ENCODE peak calls at places on chromosomes 6 and 20, in ten cellular contexts. One of them, this sample, is unnamed.

GRCh38 chr6:119627908-119628669 is 278.5 kb upstream of the MAN1A1 start:
- DNase-seq in OCI-LY7: no peak
- DNase-seq in tibial nerve: no peak
- DNase-seq in body of pancreas: peak
- DNase-seq in PC-3: peak
- DNase-seq in heart right ventricle: no peak
- DNase-seq in CD4-positive, CD25-positive, alpha-beta regulatory T cell: no peak
- DNase-seq in ascending aorta: no peak
- DNase-seq in sigmoid colon: no peak
- DNase-seq in heart left ventricle: no peak
- DNase-seq in this sample: no peak

GRCh38 chr20:58611236-58612020 is 39.7 kb upstream of the STX16 start:
- DNase-seq in OCI-LY7: no peak
- DNase-seq in tibial nerve: no peak
- DNase-seq in body of pancreas: no peak
- DNase-seq in PC-3: peak
- DNase-seq in heart right ventricle: no peak
- DNase-seq in CD4-positive, CD25-positive, alpha-beta regulatory T cell: no peak
- DNase-seq in ascending aorta: no peak
- DNase-seq in sigmoid colon: no peak
- DNase-seq in heart left ventricle: peak
- DNase-seq in this sample: no peak

GRCh38 chr6:144265061-144265357 is 20.1 kb upstream of the UTRN start:
- DNase-seq in OCI-LY7: no peak
- DNase-seq in tibial nerve: no peak
- DNase-seq in body of pancreas: peak
- DNase-seq in PC-3: no peak
- DNase-seq in heart right ventricle: no peak
- DNase-seq in CD4-positive, CD25-positive, alpha-beta regulatory T cell: no peak
- DNase-seq in ascending aorta: no peak
- DNase-seq in sigmoid colon: no peak
- DNase-seq in heart left ventricle: no peak
- DNase-seq in this sample: no peak

GRCh38 chr20:39911497-39911896 is 777.5 kb downstream of the MAFB start:
- DNase-seq in OCI-LY7: no peak
- DNase-seq in tibial nerve: no peak
- DNase-seq in body of pancreas: no peak
- DNase-seq in PC-3: no peak
- DNase-seq in heart right ventricle: no peak
- DNase-seq in CD4-positive, CD25-positive, alpha-beta regulatory T cell: no peak
- DNase-seq in ascending aorta: no peak
- DNase-seq in sigmoid colon: no peak
- DNase-seq in heart left ventricle: no peak
- DNase-seq in this sample: no peak

GRCh38 chr6:30322527-30323501 is 3.9 kb upstream of the TRIM39 start:
- DNase-seq in OCI-LY7: no peak
- DNase-seq in tibial nerve: no peak
- DNase-seq in body of pancreas: no peak
- DNase-seq in PC-3: peak
- DNase-seq in heart right ventricle: no peak
- DNase-seq in CD4-positive, CD25-positive, alpha-beta regulatory T cell: no peak
- DNase-seq in ascending aorta: no peak
- DNase-seq in sigmoid colon: no peak
- DNase-seq in heart left ventricle: no peak
- DNase-seq in this sample: no peak

GRCh38 chr6:47007657-47008396 is 34.3 kb downstream of the ADGRF1 start:
- DNase-seq in OCI-LY7: no peak
- DNase-seq in tibial nerve: no peak
- DNase-seq in body of pancreas: no peak
- DNase-seq in PC-3: no peak
- DNase-seq in heart right ventricle: no peak
- DNase-seq in CD4-positive, CD25-positive, alpha-beta regulatory T cell: no peak
- DNase-seq in ascending aorta: no peak
- DNase-seq in sigmoid colon: no peak
- DNase-seq in heart left ventricle: no peak
- DNase-seq in this sample: no peak

GRCh38 chr20:50092436-50092835 is 20.5 kb downstream of the UBE2V1 start:
- DNase-seq in OCI-LY7: no peak
- DNase-seq in tibial nerve: no peak
- DNase-seq in body of pancreas: no peak
- DNase-seq in PC-3: no peak
- DNase-seq in heart right ventricle: no peak
- DNase-seq in CD4-positive, CD25-positive, alpha-beta regulatory T cell: no peak
- DNase-seq in ascending aorta: no peak
- DNase-seq in sigmoid colon: no peak
- DNase-seq in heart left ventricle: no peak
- DNase-seq in this sample: no peak

GRCh38 chr6:129251669-129252376 is 368.9 kb downstream of the LAMA2 start:
- DNase-seq in OCI-LY7: peak
- DNase-seq in tibial nerve: no peak
- DNase-seq in body of pancreas: peak
- DNase-seq in PC-3: peak
- DNase-seq in heart right ventricle: peak
- DNase-seq in CD4-positive, CD25-positive, alpha-beta regulatory T cell: peak
- DNase-seq in ascending aorta: no peak
- DNase-seq in sigmoid colon: no peak
- DNase-seq in heart left ventricle: no peak
- DNase-seq in this sample: peak

GRCh38 chr6:43493833-43494232 is 16.3 kb downstream of the LRRC73 start:
- DNase-seq in OCI-LY7: no peak
- DNase-seq in tibial nerve: no peak
- DNase-seq in body of pancreas: no peak
- DNase-seq in PC-3: no peak
- DNase-seq in heart right ventricle: no peak
- DNase-seq in CD4-positive, CD25-positive, alpha-beta regulatory T cell: no peak
- DNase-seq in ascending aorta: no peak
- DNase-seq in sigmoid colon: no peak
- DNase-seq in heart left ventricle: no peak
- DNase-seq in this sample: no peak

GRCh38 chr20:58661298-58662141 is 10.4 kb downstream of the STX16 start:
- DNase-seq in OCI-LY7: peak
- DNase-seq in tibial nerve: no peak
- DNase-seq in body of pancreas: no peak
- DNase-seq in PC-3: no peak
- DNase-seq in heart right ventricle: no peak
- DNase-seq in CD4-positive, CD25-positive, alpha-beta regulatory T cell: peak
- DNase-seq in ascending aorta: no peak
- DNase-seq in sigmoid colon: no peak
- DNase-seq in heart left ventricle: no peak
- DNase-seq in this sample: no peak

GRCh38 chr20:4605166-4605565 is 116.5 kb upstream of the PRND start:
- DNase-seq in OCI-LY7: no peak
- DNase-seq in tibial nerve: no peak
- DNase-seq in body of pancreas: no peak
- DNase-seq in PC-3: no peak
- DNase-seq in heart right ventricle: no peak
- DNase-seq in CD4-positive, CD25-positive, alpha-beta regulatory T cell: no peak
- DNase-seq in ascending aorta: no peak
- DNase-seq in sigmoid colon: no peak
- DNase-seq in heart left ventricle: no peak
- DNase-seq in this sample: no peak

GRCh38 chr6:137182654-137183073 is 9.2 kb upstream of the IL22RA2 start:
- DNase-seq in OCI-LY7: no peak
- DNase-seq in tibial nerve: no peak
- DNase-seq in body of pancreas: no peak
- DNase-seq in PC-3: no peak
- DNase-seq in heart right ventricle: no peak
- DNase-seq in CD4-positive, CD25-positive, alpha-beta regulatory T cell: no peak
- DNase-seq in ascending aorta: no peak
- DNase-seq in sigmoid colon: no peak
- DNase-seq in heart left ventricle: no peak
- DNase-seq in this sample: no peak

GRCh38 chr20:17590245-17590644 is 20.4 kb downstream of the DSTN start:
- DNase-seq in OCI-LY7: no peak
- DNase-seq in tibial nerve: no peak
- DNase-seq in body of pancreas: no peak
- DNase-seq in PC-3: no peak
- DNase-seq in heart right ventricle: no peak
- DNase-seq in CD4-positive, CD25-positive, alpha-beta regulatory T cell: no peak
- DNase-seq in ascending aorta: no peak
- DNase-seq in sigmoid colon: no peak
- DNase-seq in heart left ventricle: no peak
- DNase-seq in this sample: no peak

GRCh38 chr20:38969708-38970107 is 7.6 kb downstream of the DHX35 start:
- DNase-seq in OCI-LY7: no peak
- DNase-seq in tibial nerve: no peak
- DNase-seq in body of pancreas: no peak
- DNase-seq in PC-3: no peak
- DNase-seq in heart right ventricle: no peak
- DNase-seq in CD4-positive, CD25-positive, alpha-beta regulatory T cell: no peak
- DNase-seq in ascending aorta: no peak
- DNase-seq in sigmoid colon: no peak
- DNase-seq in heart left ventricle: no peak
- DNase-seq in this sample: no peak

GRCh38 chr6:53524455-53524815 is 20.5 kb downstream of the GCLC start:
- DNase-seq in OCI-LY7: no peak
- DNase-seq in tibial nerve: no peak
- DNase-seq in body of pancreas: no peak
- DNase-seq in PC-3: peak
- DNase-seq in heart right ventricle: no peak
- DNase-seq in CD4-positive, CD25-positive, alpha-beta regulatory T cell: no peak
- DNase-seq in ascending aorta: no peak
- DNase-seq in sigmoid colon: no peak
- DNase-seq in heart left ventricle: no peak
- DNase-seq in this sample: no peak

GRCh38 chr6:66390393-66390792 is 683.4 kb upstream of the EYS start:
- DNase-seq in OCI-LY7: no peak
- DNase-seq in tibial nerve: no peak
- DNase-seq in body of pancreas: no peak
- DNase-seq in PC-3: no peak
- DNase-seq in heart right ventricle: no peak
- DNase-seq in CD4-positive, CD25-positive, alpha-beta regulatory T cell: no peak
- DNase-seq in ascending aorta: no peak
- DNase-seq in sigmoid colon: no peak
- DNase-seq in heart left ventricle: no peak
- DNase-seq in this sample: no peak

GRCh38 chr6:154386848-154387717 is 30.5 kb upstream of the IPCEF1 start:
- DNase-seq in OCI-LY7: no peak
- DNase-seq in tibial nerve: no peak
- DNase-seq in body of pancreas: no peak
- DNase-seq in PC-3: peak
- DNase-seq in heart right ventricle: no peak
- DNase-seq in CD4-positive, CD25-positive, alpha-beta regulatory T cell: no peak
- DNase-seq in ascending aorta: no peak
- DNase-seq in sigmoid colon: no peak
- DNase-seq in heart left ventricle: no peak
- DNase-seq in this sample: no peak

GRCh38 chr6:38413097-38413800 is 226.5 kb downstream of the BTBD9 start:
- DNase-seq in OCI-LY7: no peak
- DNase-seq in tibial nerve: peak
- DNase-seq in body of pancreas: no peak
- DNase-seq in PC-3: no peak
- DNase-seq in heart right ventricle: peak
- DNase-seq in CD4-positive, CD25-positive, alpha-beta regulatory T cell: no peak
- DNase-seq in ascending aorta: no peak
- DNase-seq in sigmoid colon: peak
- DNase-seq in heart left ventricle: no peak
- DNase-seq in this sample: no peak

GRCh38 chr6:165163519-165163918 is 145.9 kb downstream of the C6orf118 start:
- DNase-seq in OCI-LY7: no peak
- DNase-seq in tibial nerve: no peak
- DNase-seq in body of pancreas: no peak
- DNase-seq in PC-3: no peak
- DNase-seq in heart right ventricle: no peak
- DNase-seq in CD4-positive, CD25-positive, alpha-beta regulatory T cell: no peak
- DNase-seq in ascending aorta: no peak
- DNase-seq in sigmoid colon: no peak
- DNase-seq in heart left ventricle: no peak
- DNase-seq in this sample: no peak
- H3K27ac ChIP-seq in OCI-LY7: no peak
- H3K27ac ChIP-seq in tibial nerve: no peak
- H3K27ac ChIP-seq in body of pancreas: no peak
- H3K27ac ChIP-seq in PC-3: no peak
- H3K27ac ChIP-seq in heart right ventricle: no peak
- H3K27ac ChIP-seq in CD4-positive, CD25-positive, alpha-beta regulatory T cell: no peak
- H3K27ac ChIP-seq in ascending aorta: no peak
- H3K27ac ChIP-seq in sigmoid colon: no peak
- H3K27ac ChIP-seq in heart left ventricle: no peak
- H3K27ac ChIP-seq in this sample: no peak

DNA sequence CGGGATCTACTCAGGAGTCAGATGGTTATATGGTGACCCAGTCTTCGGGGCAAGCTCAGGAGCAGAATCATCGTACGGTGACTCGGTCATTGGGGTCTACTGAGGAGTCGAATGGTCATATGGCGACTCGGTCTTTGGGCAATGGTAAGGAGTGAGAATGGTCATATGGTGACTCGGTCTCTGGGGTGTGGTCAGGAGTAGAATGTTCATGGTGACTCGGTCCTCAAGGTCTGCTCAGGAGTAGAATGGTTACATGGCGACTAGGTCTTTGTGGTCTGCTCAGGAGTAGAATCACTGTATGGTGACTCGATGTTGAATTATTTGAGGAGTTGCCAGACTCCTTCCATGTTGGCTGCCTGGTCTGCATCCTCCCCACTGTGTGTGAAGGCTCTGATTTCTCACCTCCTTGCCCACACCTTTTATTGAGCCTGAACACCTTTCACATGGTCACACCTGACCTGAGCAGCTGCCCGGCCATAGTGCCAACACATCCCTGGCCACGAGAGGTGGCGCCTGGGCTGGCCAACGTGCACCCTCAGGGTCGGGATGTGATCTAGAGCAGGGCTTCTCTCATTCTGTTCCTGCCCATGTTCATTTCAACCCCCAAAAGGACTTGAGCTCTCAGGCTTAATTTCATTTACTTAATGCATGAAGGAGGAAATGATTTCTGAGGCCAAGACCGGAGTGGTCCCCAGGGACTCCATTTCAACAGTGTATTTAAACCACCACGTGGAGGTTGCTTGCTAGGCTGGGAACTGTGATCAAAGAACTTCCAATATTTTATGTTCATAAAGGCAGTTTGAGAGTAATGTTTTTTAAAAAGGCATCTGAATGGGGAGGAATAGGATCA is 119.5 kb downstream of the PHACTR3 start:
- DNase-seq in OCI-LY7: no peak
- DNase-seq in tibial nerve: no peak
- DNase-seq in body of pancreas: no peak
- DNase-seq in PC-3: no peak
- DNase-seq in heart right ventricle: no peak
- DNase-seq in CD4-positive, CD25-positive, alpha-beta regulatory T cell: no peak
- DNase-seq in ascending aorta: no peak
- DNase-seq in sigmoid colon: no peak
- DNase-seq in heart left ventricle: no peak
- DNase-seq in this sample: no peak
- H3K4me3 ChIP-seq in OCI-LY7: no peak
- H3K4me3 ChIP-seq in tibial nerve: no peak
- H3K4me3 ChIP-seq in body of pancreas: no peak
- H3K4me3 ChIP-seq in PC-3: no peak
- H3K4me3 ChIP-seq in heart right ventricle: no peak
- H3K4me3 ChIP-seq in CD4-positive, CD25-positive, alpha-beta regulatory T cell: no peak
- H3K4me3 ChIP-seq in ascending aorta: no peak
- H3K4me3 ChIP-seq in sigmoid colon: no peak
- H3K4me3 ChIP-seq in heart left ventricle: no peak
- H3K4me3 ChIP-seq in this sample: no peak

GRCh38 chr6:3389390-3390167 is 67.3 kb downstream of the SLC22A23 start:
- DNase-seq in OCI-LY7: no peak
- DNase-seq in tibial nerve: peak
- DNase-seq in body of pancreas: no peak
- DNase-seq in PC-3: no peak
- DNase-seq in heart right ventricle: no peak
- DNase-seq in CD4-positive, CD25-positive, alpha-beta regulatory T cell: no peak
- DNase-seq in ascending aorta: no peak
- DNase-seq in sigmoid colon: no peak
- DNase-seq in heart left ventricle: no peak
- DNase-seq in this sample: no peak
- H3K27ac ChIP-seq in OCI-LY7: no peak
- H3K27ac ChIP-seq in tibial nerve: peak
- H3K27ac ChIP-seq in body of pancreas: no peak
- H3K27ac ChIP-seq in PC-3: no peak
- H3K27ac ChIP-seq in heart right ventricle: peak
- H3K27ac ChIP-seq in CD4-positive, CD25-positive, alpha-beta regulatory T cell: no peak
- H3K27ac ChIP-seq in ascending aorta: peak
- H3K27ac ChIP-seq in sigmoid colon: peak
- H3K27ac ChIP-seq in heart left ventricle: no peak
- H3K27ac ChIP-seq in this sample: no peak

GRCh38 chr6:21597243-21597682 is 3.7 kb downstream of the SOX4 start:
- DNase-seq in OCI-LY7: no peak
- DNase-seq in tibial nerve: no peak
- DNase-seq in body of pancreas: no peak
- DNase-seq in PC-3: no peak
- DNase-seq in heart right ventricle: no peak
- DNase-seq in CD4-positive, CD25-positive, alpha-beta regulatory T cell: no peak
- DNase-seq in ascending aorta: no peak
- DNase-seq in sigmoid colon: no peak
- DNase-seq in heart left ventricle: no peak
- DNase-seq in this sample: no peak
- H3K4me3 ChIP-seq in OCI-LY7: peak
- H3K4me3 ChIP-seq in tibial nerve: peak
- H3K4me3 ChIP-seq in body of pancreas: peak
- H3K4me3 ChIP-seq in PC-3: peak
- H3K4me3 ChIP-seq in heart right ventricle: peak
- H3K4me3 ChIP-seq in CD4-positive, CD25-positive, alpha-beta regulatory T cell: peak
- H3K4me3 ChIP-seq in ascending aorta: peak
- H3K4me3 ChIP-seq in sigmoid colon: peak
- H3K4me3 ChIP-seq in heart left ventricle: peak
- H3K4me3 ChIP-seq in this sample: no peak